ENCODE peak calls at places on chromosomes 1 and 21, in four cellular contexts. One of them, this sample, is unnamed.

GRCh38 chr21:27536319-27536718 is 569.4 kb upstream of the ADAMTS5 start:
- DNase-seq in breast epithelium: no peak
- DNase-seq in adrenal gland: no peak
- DNase-seq in GM12892: no peak
- DNase-seq in this sample: no peak

GRCh38 chr1:226632922-226633351 is 84.4 kb downstream of the STUM start:
- DNase-seq in breast epithelium: no peak
- DNase-seq in GM12892: no peak
- DNase-seq in adrenal gland: no peak
- DNase-seq in this sample: no peak

GRCh38 chr1:53091841-53092645 is 30.0 kb downstream of the PODN start:
- DNase-seq in adrenal gland: peak; percentile 65
- DNase-seq in GM12892: no peak
- DNase-seq in breast epithelium: no peak
- DNase-seq in this sample: peak; percentile 50

GRCh38 chr21:45971487-45972352 is 9.8 kb upstream of the COL6A1 start:
- DNase-seq in adrenal gland: no peak
- DNase-seq in breast epithelium: no peak
- DNase-seq in GM12892: no peak
- DNase-seq in this sample: no peak

GRCh38 chr1:160227561-160227960 is 22.4 kb downstream of the PEA15 start:
- DNase-seq in GM12892: no peak
- DNase-seq in adrenal gland: no peak
- DNase-seq in breast epithelium: no peak
- DNase-seq in this sample: no peak

GRCh38 chr1:157739229-157739901 is 37.6 kb downstream of the FCRL2 start:
- DNase-seq in GM12892: no peak
- DNase-seq in breast epithelium: no peak
- DNase-seq in adrenal gland: no peak
- DNase-seq in this sample: no peak

GRCh38 chr1:1419812-1420653 is 1.0 kb downstream of the ANKRD65 start:
- DNase-seq in breast epithelium: no peak
- DNase-seq in GM12892: no peak
- DNase-seq in adrenal gland: no peak
- DNase-seq in this sample: no peak

GRCh38 chr1:229895605-229896004 is 171.4 kb upstream of the GALNT2 start:
- DNase-seq in breast epithelium: no peak
- DNase-seq in GM12892: no peak
- DNase-seq in adrenal gland: no peak
- DNase-seq in this sample: no peak

GRCh38 chr1:117180571-117180970 is 30.2 kb downstream of the VTCN1 start:
- DNase-seq in adrenal gland: no peak
- DNase-seq in GM12892: no peak
- DNase-seq in breast epithelium: no peak
- DNase-seq in this sample: peak; percentile 55

GRCh38 chr1:7290971-7291970 is 479.8 kb upstream of the VAMP3 start:
- DNase-seq in breast epithelium: no peak
- DNase-seq in adrenal gland: no peak
- DNase-seq in GM12892: no peak
- DNase-seq in this sample: peak; percentile 12

GRCh38 chr1:232271991-232272589 is 357.8 kb downstream of the SIPA1L2 start:
- DNase-seq in adrenal gland: no peak
- DNase-seq in breast epithelium: no peak
- DNase-seq in GM12892: no peak
- DNase-seq in this sample: no peak

GRCh38 chr1:22805672-22806038 is 95.0 kb downstream of the EPHB2 start:
- DNase-seq in adrenal gland: no peak
- DNase-seq in GM12892: no peak
- DNase-seq in breast epithelium: no peak
- DNase-seq in this sample: no peak

GRCh38 chr21:35204850-35205564 is 155.9 kb upstream of the RUNX1 start:
- DNase-seq in adrenal gland: peak; percentile 52
- DNase-seq in GM12892: no peak
- DNase-seq in breast epithelium: no peak
- DNase-seq in this sample: peak; percentile 20

GRCh38 chr1:67717876-67718275 is 32.9 kb downstream of the GADD45A start:
- DNase-seq in GM12892: no peak
- DNase-seq in breast epithelium: no peak
- DNase-seq in adrenal gland: no peak
- DNase-seq in this sample: peak; percentile 50

GRCh38 chr1:160726114-160726497 is 12.9 kb upstream of the SLAMF7 start:
- DNase-seq in GM12892: no peak
- DNase-seq in breast epithelium: no peak
- DNase-seq in adrenal gland: no peak
- DNase-seq in this sample: no peak

GRCh38 chr1:152917794-152918193 is 9.4 kb downstream of the IVL start:
- DNase-seq in adrenal gland: peak; percentile 34
- DNase-seq in GM12892: no peak
- DNase-seq in breast epithelium: no peak
- DNase-seq in this sample: no peak

GRCh38 chr1:53733975-53734649 is 4.9 kb downstream of the GLIS1 start:
- DNase-seq in GM12892: no peak
- DNase-seq in breast epithelium: no peak
- DNase-seq in adrenal gland: no peak
- DNase-seq in this sample: no peak

GRCh38 chr1:107430540-107431228 is 289.8 kb downstream of the NTNG1 start:
- DNase-seq in GM12892: no peak
- DNase-seq in adrenal gland: peak; percentile 46
- DNase-seq in breast epithelium: no peak
- DNase-seq in this sample: peak; percentile 26

GRCh38 chr1:209504571-209504970 is 78.9 kb upstream of the CAMK1G start:
- DNase-seq in adrenal gland: no peak
- DNase-seq in breast epithelium: no peak
- DNase-seq in GM12892: no peak
- DNase-seq in this sample: no peak

GRCh38 chr1:234773936-234774677 is 164.1 kb upstream of the IRF2BP2 start:
- DNase-seq in breast epithelium: no peak
- DNase-seq in GM12892: no peak
- DNase-seq in adrenal gland: no peak
- DNase-seq in this sample: no peak

GRCh38 chr1:169511339-169512028 is 25.7 kb upstream of the SLC19A2 start:
- DNase-seq in breast epithelium: no peak
- DNase-seq in GM12892: no peak
- DNase-seq in adrenal gland: peak; percentile 43
- DNase-seq in this sample: no peak

GRCh38 chr1:113868387-113869083 is 3.0 kb downstream of the PTPN22 start:
- DNase-seq in adrenal gland: no peak
- DNase-seq in GM12892: no peak
- DNase-seq in breast epithelium: no peak
- DNase-seq in this sample: no peak

GRCh38 chr1:7422966-7423365 is 348.1 kb upstream of the VAMP3 start:
- DNase-seq in breast epithelium: no peak
- DNase-seq in GM12892: no peak
- DNase-seq in adrenal gland: no peak
- DNase-seq in this sample: no peak

GRCh38 chr21:45973475-45974072 is 8.0 kb upstream of the COL6A1 start:
- DNase-seq in adrenal gland: peak; percentile 66
- DNase-seq in breast epithelium: peak; percentile 71
- DNase-seq in GM12892: peak; percentile 80
- DNase-seq in this sample: peak; percentile 78

GRCh38 chr1:20829531-20829930 is 42.4 kb upstream of the HP1BP3 start:
- DNase-seq in adrenal gland: no peak
- DNase-seq in breast epithelium: no peak
- DNase-seq in GM12892: no peak
- DNase-seq in this sample: no peak

GRCh38 chr1:63688302-63688701 is 85.5 kb upstream of the ROR1 start:
- DNase-seq in adrenal gland: no peak
- DNase-seq in breast epithelium: no peak
- DNase-seq in GM12892: no peak
- DNase-seq in this sample: no peak

GRCh38 chr1:32779242-32779641 is 37.9 kb downstream of the YARS1 start:
- DNase-seq in GM12892: no peak
- DNase-seq in breast epithelium: no peak
- DNase-seq in adrenal gland: no peak
- DNase-seq in this sample: no peak

GRCh38 chr1:240766831-240767230 is 154.9 kb upstream of the GREM2 start:
- DNase-seq in GM12892: no peak
- DNase-seq in breast epithelium: no peak
- DNase-seq in adrenal gland: no peak
- DNase-seq in this sample: no peak

GRCh38 chr1:186813420-186813819 is 15.3 kb upstream of the PLA2G4A start:
- DNase-seq in adrenal gland: no peak
- DNase-seq in breast epithelium: no peak
- DNase-seq in GM12892: no peak
- DNase-seq in this sample: no peak

GRCh38 chr1:32447469-32448185 is 17.2 kb upstream of the ZBTB8B start:
- DNase-seq in GM12892: no peak
- DNase-seq in adrenal gland: peak; percentile 5
- DNase-seq in breast epithelium: peak; percentile 82
- DNase-seq in this sample: no peak

GRCh38 chr21:31310750-31311149 is 33.3 kb downstream of the TIAM1 start:
- DNase-seq in GM12892: no peak
- DNase-seq in adrenal gland: no peak
- DNase-seq in breast epithelium: no peak
- DNase-seq in this sample: no peak

GRCh38 chr1:173507847-173508209 is 30.7 kb downstream of the PRDX6 start:
- DNase-seq in breast epithelium: no peak
- DNase-seq in adrenal gland: no peak
- DNase-seq in GM12892: no peak
- DNase-seq in this sample: peak; percentile 42

GRCh38 chr1:98133151-98133550 is 212.3 kb upstream of the DPYD start:
- DNase-seq in breast epithelium: no peak
- DNase-seq in adrenal gland: no peak
- DNase-seq in GM12892: no peak
- DNase-seq in this sample: no peak

GRCh38 chr1:247415423-247416361 is at the start of gene NLRP3:
- DNase-seq in GM12892: no peak
- DNase-seq in breast epithelium: no peak
- DNase-seq in adrenal gland: peak; percentile 34
- DNase-seq in this sample: no peak

GRCh38 chr1:217432339-217432738 is 198.6 kb downstream of the GPATCH2 start:
- DNase-seq in GM12892: no peak
- DNase-seq in breast epithelium: no peak
- DNase-seq in adrenal gland: no peak
- DNase-seq in this sample: no peak

DNA sequence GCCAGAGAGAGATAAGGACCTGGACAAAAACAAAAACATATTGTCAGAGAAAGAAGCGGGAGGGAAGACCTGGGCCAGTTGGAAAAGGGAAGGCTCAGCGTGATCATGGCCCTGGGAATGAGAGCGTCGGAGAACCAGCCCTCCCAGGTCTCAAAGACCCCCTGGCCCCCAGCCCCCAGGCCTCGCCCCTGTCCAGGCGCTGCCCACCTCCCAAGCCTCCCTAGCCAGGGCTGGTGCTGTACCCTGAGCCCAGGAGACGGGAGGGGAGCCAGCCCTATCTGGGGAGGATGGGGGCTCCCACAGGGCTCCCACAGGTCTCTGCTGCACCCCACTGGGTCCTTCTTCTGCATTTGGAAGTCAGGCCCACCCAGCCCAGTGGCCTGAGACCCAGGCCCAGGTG is 15.1 kb downstream of the CHD5 start:
- DNase-seq in breast epithelium: no peak
- DNase-seq in adrenal gland: no peak
- DNase-seq in GM12892: no peak
- DNase-seq in this sample: no peak
- TF ChIP-seq POLR2A in breast epithelium: no peak
- TF ChIP-seq POLR2A in adrenal gland: no peak
- TF ChIP-seq POLR2A in GM12892: no peak
- TF ChIP-seq POLR2A in this sample: no peak

DNA sequence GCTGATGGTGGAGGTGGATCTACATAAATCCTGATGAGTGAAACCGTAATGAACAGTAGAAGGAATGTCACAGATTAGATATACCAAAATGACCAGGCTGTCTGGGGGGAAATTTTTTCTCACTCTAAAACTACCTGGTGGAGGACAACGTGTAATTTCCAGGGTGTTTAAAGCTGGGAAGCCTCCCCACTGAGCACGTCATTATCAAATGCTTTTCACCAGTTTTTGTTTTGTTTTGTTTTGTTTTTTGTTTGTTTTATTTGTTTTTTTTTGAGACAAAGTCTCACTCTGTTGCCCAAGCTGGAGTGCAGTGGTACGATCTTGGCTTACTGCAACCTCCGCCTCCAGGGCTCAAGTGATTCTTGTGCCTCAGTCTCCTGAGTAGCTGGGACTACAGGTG is 11.6 kb downstream of the AGPAT3 start:
- DNase-seq in GM12892: no peak
- DNase-seq in breast epithelium: no peak
- DNase-seq in adrenal gland: no peak
- DNase-seq in this sample: no peak
- TF ChIP-seq POLR2A in GM12892: no peak
- TF ChIP-seq POLR2A in breast epithelium: no peak
- TF ChIP-seq POLR2A in adrenal gland: no peak
- TF ChIP-seq POLR2A in this sample: no peak

GRCh38 chr21:36964398-36964797 is 2.1 kb downstream of the HLCS start:
- DNase-seq in breast epithelium: no peak
- DNase-seq in GM12892: no peak
- DNase-seq in adrenal gland: no peak
- DNase-seq in this sample: no peak

GRCh38 chr21:36966846-36967657 is 583 bp upstream of the HLCS start:
- DNase-seq in adrenal gland: peak; percentile 17
- DNase-seq in breast epithelium: no peak
- DNase-seq in GM12892: no peak
- DNase-seq in this sample: peak; percentile 44

GRCh38 chr21:36964832-36965719 is 1.4 kb downstream of the HLCS start:
- DNase-seq in adrenal gland: no peak
- DNase-seq in breast epithelium: no peak
- DNase-seq in GM12892: no peak
- DNase-seq in this sample: no peak

GRCh38 chr21:36965720-36966065 is 776 bp downstream of the HLCS start:
- DNase-seq in GM12892: no peak
- DNase-seq in breast epithelium: no peak
- DNase-seq in adrenal gland: no peak
- DNase-seq in this sample: no peak

GRCh38 chr21:36966066-36966845 is at the start of gene HLCS:
- DNase-seq in GM12892: peak; percentile 65
- DNase-seq in breast epithelium: peak; percentile 48
- DNase-seq in adrenal gland: peak; percentile 69
- DNase-seq in this sample: peak; percentile 71
- TF ChIP-seq POLR2A in GM12892: peak; percentile 72
- TF ChIP-seq POLR2A in breast epithelium: no peak
- TF ChIP-seq POLR2A in adrenal gland: peak; percentile 71
- TF ChIP-seq POLR2A in this sample: peak; percentile 72

DNA sequence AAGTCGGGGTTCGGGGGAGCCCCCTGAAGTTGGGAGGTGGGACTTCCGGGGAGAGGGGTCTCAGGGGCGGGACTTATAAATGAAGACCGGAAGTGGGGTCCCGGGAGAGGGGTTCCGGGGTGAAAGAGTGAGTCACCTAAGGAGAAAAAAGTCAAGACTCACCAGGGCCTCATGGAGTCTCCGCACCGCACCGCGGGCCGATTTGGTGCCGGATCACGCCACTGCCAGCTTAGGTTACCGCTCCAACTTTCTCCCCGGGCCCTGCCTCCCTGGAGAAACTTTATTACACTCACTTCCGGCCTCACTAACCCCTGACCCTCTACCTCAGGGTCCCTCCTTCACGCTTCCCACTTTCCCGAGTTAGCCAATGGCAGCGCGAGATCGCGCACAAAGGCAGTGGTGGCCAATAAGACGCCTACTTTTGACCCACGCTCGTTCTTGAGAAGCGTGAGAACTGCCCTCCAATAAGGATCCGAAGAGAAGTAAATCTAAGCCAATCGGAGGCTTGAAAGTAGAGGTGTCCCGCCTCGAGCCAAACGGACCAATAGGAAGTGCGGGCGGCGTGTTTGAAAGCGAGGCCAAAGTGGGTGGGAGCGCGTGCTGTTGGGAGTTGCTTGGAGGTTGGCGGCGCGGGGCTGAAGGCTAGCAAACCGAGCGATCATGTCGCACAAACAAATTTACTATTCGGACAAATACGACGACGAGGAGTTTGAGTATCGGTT is at the start of gene CKS1B:
- DNase-seq in GM12892: peak; percentile 95
- DNase-seq in adrenal gland: peak; percentile 99
- DNase-seq in breast epithelium: peak; percentile 100
- DNase-seq in this sample: peak; percentile 97
- TF ChIP-seq POLR2A in GM12892: peak; percentile 78
- TF ChIP-seq POLR2A in adrenal gland: peak; percentile 78
- TF ChIP-seq POLR2A in breast epithelium: peak; percentile 75
- TF ChIP-seq POLR2A in this sample: no peak